ENCODE peak calls at places on chromosomes 16 and 17, in ten cellular contexts. B is hepatocyte; H is CD4-positive, alpha-beta T cell; P is osteoblast; Y is fibroblast of villous mesenchyme; T is uterus; W is body of pancreas; A is choroid plexus epithelial cell; Q is WTC11; V is neural progenitor cell. G is an unnamed sample.
A peak's percentile ranks its signal among the peaks of the same experiment; 100 is the strongest.

GRCh38 chr17:77693776-77694175 is 264.7 kb upstream of the TNRC6C start:
- DNase-seq in B (no peak), H (no peak), P (no peak), Y (no peak), T (no peak), W (no peak), A (no peak), Q (no peak), V (no peak), G (peak; percentile 47)

GRCh38 chr17:20938244-20938643 is 104.6 kb downstream of the USP22 start:
- DNase-seq in B (no peak), H (no peak), P (peak; percentile 13), Y (no peak), T (no peak), W (no peak), A (no peak), Q (no peak), V (no peak), G (no peak)

GRCh38 chr17:42342242-42343008 is 45.8 kb downstream of the STAT3 start:
- DNase-seq in B (no peak), H (no peak), P (peak; percentile 31), Y (peak; percentile 69), T (no peak), W (no peak), A (peak; percentile 85), Q (no peak), V (no peak), G (no peak)

GRCh38 chr16:83200005-83200779 is 573.4 kb downstream of the CDH13 start:
- DNase-seq in B (no peak), H (no peak), P (no peak), Y (no peak), T (no peak), W (no peak), A (peak; percentile 57), Q (peak; percentile 20), V (peak; percentile 43), G (no peak)

GRCh38 chr16:1471569-1472194 is 3.1 kb downstream of the CLCN7 start:
- DNase-seq in B (no peak), H (no peak), P (no peak), Y (no peak), T (no peak), W (no peak), A (no peak), Q (no peak), V (no peak), G (no peak)

GRCh38 chr17:45775576-45776011 is 8.5 kb upstream of the CRHR1 start:
- DNase-seq in B (no peak), H (no peak), P (no peak), Y (no peak), T (no peak), W (peak; percentile 91), A (no peak), Q (no peak), V (no peak), G (no peak)

GRCh38 chr17:42184717-42185496 is at the start of gene HCRT:
- DNase-seq in B (no peak), H (no peak), P (no peak), Y (no peak), T (no peak), W (no peak), A (no peak), Q (no peak), V (no peak), G (no peak)

GRCh38 chr17:2214047-2214717 is 89.4 kb downstream of the SMG6 start:
- DNase-seq in B (peak; percentile 85), H (no peak), P (peak; percentile 84), Y (peak; percentile 96), T (peak; percentile 69), W (peak; percentile 36), A (peak; percentile 97), Q (no peak), V (peak; percentile 43), G (peak; percentile 82)

GRCh38 chr16:1793578-1794220 is at the start of gene IGFALS:
- DNase-seq in B (peak; percentile 38), H (no peak), P (peak; percentile 85), Y (no peak), T (no peak), W (peak; percentile 64), A (no peak), Q (no peak), V (no peak), G (no peak)

GRCh38 chr17:4247981-4248388 is 15.8 kb downstream of the ANKFY1 start:
- DNase-seq in B (peak; percentile 71), H (no peak), P (no peak), Y (peak; percentile 64), T (no peak), W (peak; percentile 60), A (peak; percentile 12), Q (peak; percentile 61), V (no peak), G (no peak)

GRCh38 chr17:62892870-62893338 is 73.1 kb upstream of the TANC2 start:
- DNase-seq in B (peak; percentile 72), H (no peak), P (peak; percentile 74), Y (peak; percentile 88), T (no peak), W (peak; percentile 56), A (peak; percentile 90), Q (no peak), V (no peak), G (no peak)

GRCh38 chr17:10318540-10318939 is 54.3 kb downstream of the MYH13 start:
- DNase-seq in B (no peak), H (no peak), P (no peak), Y (no peak), T (no peak), W (no peak), A (no peak), Q (no peak), V (no peak), G (no peak)

GRCh38 chr16:86072328-86073102 is 173.6 kb downstream of the IRF8 start:
- DNase-seq in B (peak; percentile 81), H (no peak), P (peak; percentile 94), Y (peak; percentile 81), T (peak; percentile 42), W (peak; percentile 72), A (peak; percentile 89), Q (peak; percentile 78), V (peak; percentile 78), G (no peak)

GRCh38 chr16:86071611-86072240 is 172.8 kb downstream of the IRF8 start:
- DNase-seq in B (no peak), H (no peak), P (peak; percentile 62), Y (no peak), T (no peak), W (no peak), A (no peak), Q (no peak), V (no peak), G (no peak)

GRCh38 chr16:86073763-86074493 is 175.0 kb downstream of the IRF8 start:
- DNase-seq in B (no peak), H (no peak), P (peak; percentile 71), Y (no peak), T (no peak), W (no peak), A (no peak), Q (no peak), V (no peak), G (no peak)

GRCh38 chr16:86074651-86075487 is 175.9 kb downstream of the IRF8 start:
- DNase-seq in B (peak; percentile 23), H (no peak), P (peak; percentile 68), Y (peak; percentile 55), T (no peak), W (no peak), A (peak; percentile 31), Q (no peak), V (peak; percentile 85), G (no peak)

GRCh38 chr16:86073103-86073625 is 174.2 kb downstream of the IRF8 start:
- DNase-seq in B (no peak), H (no peak), P (peak; percentile 29), Y (no peak), T (no peak), W (no peak), A (no peak), Q (no peak), V (no peak), G (no peak)
- TF ChIP-seq CTCF in B (no peak), H (peak; percentile 3), P (no peak), Y (no peak), T (no peak), W (no peak), A (no peak), Q (no peak), V (no peak), G (peak; percentile 15)

GRCh38 chr17:13940858-13941665 is 128.2 kb upstream of the COX10 start:
- DNase-seq in B (no peak), H (no peak), P (no peak), Y (no peak), T (no peak), W (no peak), A (no peak), Q (no peak), V (no peak), G (no peak)
- TF ChIP-seq CTCF in B (no peak), H (no peak), P (peak; percentile 14), Y (no peak), T (no peak), W (no peak), A (peak; percentile 15), Q (no peak), V (no peak), G (no peak)

DNA sequence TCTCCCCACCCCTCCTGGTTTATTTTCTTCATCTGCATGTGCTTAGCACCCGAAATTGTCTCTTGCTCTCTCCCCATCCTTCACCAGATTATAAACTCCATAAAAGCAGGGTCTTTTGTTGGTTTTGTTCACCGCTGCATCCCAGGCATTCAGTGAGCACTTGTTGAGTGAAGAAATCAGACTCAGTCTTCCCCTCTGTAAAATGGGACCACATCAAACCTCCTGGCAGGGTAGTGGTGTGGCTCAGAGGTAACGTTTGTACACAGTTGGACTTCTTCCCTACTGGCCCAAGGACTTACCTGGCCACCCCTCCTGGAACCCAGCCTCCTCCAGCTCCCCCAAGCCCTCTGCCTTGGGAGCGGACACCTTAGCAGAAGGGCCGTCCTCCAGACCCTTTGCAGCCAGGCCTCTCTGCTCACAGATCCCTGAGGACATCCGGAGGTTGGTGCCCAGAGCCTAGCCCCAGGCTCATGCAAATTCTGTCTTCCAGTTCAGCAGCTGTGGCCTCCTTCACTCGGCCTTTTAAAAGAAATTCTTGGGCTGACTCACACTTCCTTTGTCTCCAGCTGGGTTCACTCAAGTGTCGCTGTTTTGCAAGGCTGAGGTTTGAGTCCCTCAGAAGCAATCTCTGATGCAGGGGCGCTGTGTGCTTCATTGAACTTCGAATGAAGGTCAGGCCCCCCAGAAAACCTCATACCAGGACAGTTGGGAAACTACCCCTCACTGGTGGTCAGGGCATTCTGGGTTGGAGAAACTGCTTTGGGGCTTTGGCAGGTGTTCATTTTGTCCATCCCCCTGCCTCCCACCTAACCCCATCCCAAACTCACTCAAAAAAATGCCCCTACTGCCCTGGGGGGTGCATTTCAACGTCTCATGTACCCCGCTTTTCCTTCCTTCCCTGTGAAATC is 16.8 kb upstream of the RMI2 start:
- DNase-seq in B (peak; percentile 78), H (peak; percentile 27), P (peak; percentile 97), Y (peak; percentile 99), T (peak; percentile 91), W (peak; percentile 71), A (peak; percentile 98), Q (peak; percentile 79), V (peak; percentile 81), G (peak; percentile 80)
- TF ChIP-seq CTCF in B (no peak), H (no peak), P (no peak), Y (no peak), T (no peak), W (no peak), A (no peak), Q (no peak), V (no peak), G (no peak)

DNA sequence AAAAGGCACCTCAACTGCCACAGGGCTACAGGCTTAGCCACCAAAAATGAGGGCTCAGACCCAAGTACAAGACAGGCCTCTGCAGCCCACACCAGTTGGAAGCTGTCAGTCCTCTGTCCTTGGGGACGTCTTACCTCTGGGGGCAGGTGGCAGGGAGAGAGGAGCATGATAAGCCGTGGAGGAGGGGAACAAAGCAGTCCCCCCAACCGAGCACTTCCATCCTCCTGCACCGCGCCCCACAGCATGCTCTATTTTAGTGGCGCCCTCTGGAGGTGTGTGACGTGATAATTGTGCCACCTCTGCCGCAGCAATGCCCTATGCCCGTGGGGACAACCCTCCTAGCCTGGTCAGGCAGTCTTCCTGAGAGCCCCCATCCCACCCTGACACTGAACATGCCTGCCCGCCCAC is 13.6 kb downstream of the G6PC3 start:
- DNase-seq in B (no peak), H (no peak), P (peak; percentile 71), Y (no peak), T (no peak), W (no peak), A (no peak), Q (peak; percentile 69), V (peak; percentile 64), G (no peak)
- TF ChIP-seq CTCF in B (peak; percentile 27), H (no peak), P (peak; percentile 35), Y (peak; percentile 26), T (no peak), W (no peak), A (peak; percentile 40), Q (peak; percentile 50), V (peak; percentile 57), G (no peak)

G was measured in coronary artery.